ENCODE peak calls at places on chromosomes 2 and 18, in ten cellular contexts. One of them, this sample, is unnamed.
A peak's percentile ranks its signal among the peaks of the same experiment; 100 is the strongest.

GRCh38 chr18:49247786-49248185 is 212.7 kb downstream of the DYM start:
- DNase-seq in psoas muscle: no peak
- DNase-seq in tibial nerve: no peak
- DNase-seq in transverse colon: no peak
- DNase-seq in endothelial cell of umbilical vein: peak; percentile 72
- DNase-seq in cardiac muscle cell: no peak
- DNase-seq in prostate gland: peak; percentile 7
- DNase-seq in tibial artery: no peak
- DNase-seq in astrocyte: no peak
- DNase-seq in thoracic aorta: no peak
- DNase-seq in this sample: no peak

GRCh38 chr18:79872852-79873444 is 75.2 kb downstream of the KCNG2 start:
- DNase-seq in psoas muscle: no peak
- DNase-seq in tibial nerve: no peak
- DNase-seq in transverse colon: no peak
- DNase-seq in endothelial cell of umbilical vein: no peak
- DNase-seq in cardiac muscle cell: no peak
- DNase-seq in prostate gland: no peak
- DNase-seq in tibial artery: no peak
- DNase-seq in astrocyte: no peak
- DNase-seq in thoracic aorta: no peak
- DNase-seq in this sample: no peak

GRCh38 chr2:127052068-127052770 is 54.7 kb downstream of the BIN1 start:
- DNase-seq in psoas muscle: peak; percentile 74
- DNase-seq in tibial nerve: no peak
- DNase-seq in transverse colon: peak; percentile 4
- DNase-seq in endothelial cell of umbilical vein: no peak
- DNase-seq in cardiac muscle cell: no peak
- DNase-seq in prostate gland: no peak
- DNase-seq in tibial artery: peak; percentile 19
- DNase-seq in astrocyte: no peak
- DNase-seq in thoracic aorta: no peak
- DNase-seq in this sample: no peak

GRCh38 chr18:10015941-10016819 is 102.4 kb downstream of the VAPA start:
- DNase-seq in psoas muscle: no peak
- DNase-seq in tibial nerve: peak; percentile 30
- DNase-seq in transverse colon: no peak
- DNase-seq in endothelial cell of umbilical vein: peak; percentile 47
- DNase-seq in cardiac muscle cell: peak; percentile 77
- DNase-seq in prostate gland: no peak
- DNase-seq in tibial artery: no peak
- DNase-seq in astrocyte: peak; percentile 96
- DNase-seq in thoracic aorta: no peak
- DNase-seq in this sample: peak; percentile 91

GRCh38 chr2:58535182-58535581 is 294.1 kb upstream of the FANCL start:
- DNase-seq in psoas muscle: no peak
- DNase-seq in tibial nerve: no peak
- DNase-seq in transverse colon: no peak
- DNase-seq in endothelial cell of umbilical vein: no peak
- DNase-seq in cardiac muscle cell: peak; percentile 49
- DNase-seq in prostate gland: no peak
- DNase-seq in tibial artery: no peak
- DNase-seq in astrocyte: no peak
- DNase-seq in thoracic aorta: no peak
- DNase-seq in this sample: no peak

GRCh38 chr2:160507464-160507863 is 13.9 kb upstream of the RBMS1 start:
- DNase-seq in psoas muscle: no peak
- DNase-seq in tibial nerve: no peak
- DNase-seq in transverse colon: no peak
- DNase-seq in endothelial cell of umbilical vein: no peak
- DNase-seq in cardiac muscle cell: no peak
- DNase-seq in prostate gland: no peak
- DNase-seq in tibial artery: no peak
- DNase-seq in astrocyte: no peak
- DNase-seq in thoracic aorta: no peak
- DNase-seq in this sample: no peak

GRCh38 chr2:150142561-150142960 is 344.9 kb downstream of the RND3 start:
- DNase-seq in psoas muscle: no peak
- DNase-seq in tibial nerve: no peak
- DNase-seq in transverse colon: no peak
- DNase-seq in endothelial cell of umbilical vein: peak; percentile 83
- DNase-seq in cardiac muscle cell: no peak
- DNase-seq in prostate gland: no peak
- DNase-seq in tibial artery: no peak
- DNase-seq in astrocyte: peak; percentile 84
- DNase-seq in thoracic aorta: no peak
- DNase-seq in this sample: peak; percentile 97

GRCh38 chr2:178193496-178193822 is 853 bp upstream of the OSBPL6 start:
- DNase-seq in psoas muscle: no peak
- DNase-seq in tibial nerve: no peak
- DNase-seq in transverse colon: no peak
- DNase-seq in endothelial cell of umbilical vein: no peak
- DNase-seq in cardiac muscle cell: no peak
- DNase-seq in prostate gland: peak; percentile 55
- DNase-seq in tibial artery: no peak
- DNase-seq in astrocyte: no peak
- DNase-seq in thoracic aorta: no peak
- DNase-seq in this sample: no peak

GRCh38 chr18:3593381-3593903 is 143.5 kb downstream of the TGIF1 start:
- DNase-seq in psoas muscle: no peak
- DNase-seq in tibial nerve: peak; percentile 39
- DNase-seq in transverse colon: no peak
- DNase-seq in endothelial cell of umbilical vein: no peak
- DNase-seq in cardiac muscle cell: no peak
- DNase-seq in prostate gland: peak; percentile 75
- DNase-seq in tibial artery: no peak
- DNase-seq in astrocyte: peak; percentile 96
- DNase-seq in thoracic aorta: no peak
- DNase-seq in this sample: peak; percentile 97

GRCh38 chr2:96118698-96119388 is 2.5 kb upstream of the ADRA2B start:
- DNase-seq in psoas muscle: no peak
- DNase-seq in tibial nerve: no peak
- DNase-seq in transverse colon: no peak
- DNase-seq in endothelial cell of umbilical vein: no peak
- DNase-seq in cardiac muscle cell: no peak
- DNase-seq in prostate gland: no peak
- DNase-seq in tibial artery: no peak
- DNase-seq in astrocyte: no peak
- DNase-seq in thoracic aorta: no peak
- DNase-seq in this sample: no peak

GRCh38 chr18:72075040-72075439 is 469.1 kb downstream of the CBLN2 start:
- DNase-seq in psoas muscle: no peak
- DNase-seq in tibial nerve: no peak
- DNase-seq in transverse colon: no peak
- DNase-seq in endothelial cell of umbilical vein: no peak
- DNase-seq in cardiac muscle cell: no peak
- DNase-seq in prostate gland: no peak
- DNase-seq in tibial artery: no peak
- DNase-seq in astrocyte: no peak
- DNase-seq in thoracic aorta: no peak
- DNase-seq in this sample: no peak

GRCh38 chr2:202436631-202437030 is 60.5 kb downstream of the BMPR2 start:
- DNase-seq in psoas muscle: no peak
- DNase-seq in tibial nerve: no peak
- DNase-seq in transverse colon: no peak
- DNase-seq in endothelial cell of umbilical vein: no peak
- DNase-seq in cardiac muscle cell: no peak
- DNase-seq in prostate gland: no peak
- DNase-seq in tibial artery: no peak
- DNase-seq in astrocyte: peak; percentile 17
- DNase-seq in thoracic aorta: no peak
- DNase-seq in this sample: no peak

GRCh38 chr2:5915926-5916325 is 223.7 kb downstream of the SOX11 start:
- DNase-seq in psoas muscle: no peak
- DNase-seq in tibial nerve: no peak
- DNase-seq in transverse colon: no peak
- DNase-seq in endothelial cell of umbilical vein: no peak
- DNase-seq in cardiac muscle cell: peak; percentile 62
- DNase-seq in prostate gland: no peak
- DNase-seq in tibial artery: no peak
- DNase-seq in astrocyte: peak; percentile 15
- DNase-seq in thoracic aorta: no peak
- DNase-seq in this sample: no peak

GRCh38 chr2:69499242-69499641 is 62.0 kb upstream of the NFU1 start:
- DNase-seq in psoas muscle: no peak
- DNase-seq in tibial nerve: no peak
- DNase-seq in transverse colon: no peak
- DNase-seq in endothelial cell of umbilical vein: no peak
- DNase-seq in cardiac muscle cell: no peak
- DNase-seq in prostate gland: no peak
- DNase-seq in tibial artery: no peak
- DNase-seq in astrocyte: no peak
- DNase-seq in thoracic aorta: no peak
- DNase-seq in this sample: no peak

GRCh38 chr2:220227272-220227920 is 600.0 kb downstream of the SLC4A3 start:
- DNase-seq in psoas muscle: no peak
- DNase-seq in tibial nerve: no peak
- DNase-seq in transverse colon: no peak
- DNase-seq in endothelial cell of umbilical vein: no peak
- DNase-seq in cardiac muscle cell: no peak
- DNase-seq in prostate gland: no peak
- DNase-seq in tibial artery: no peak
- DNase-seq in astrocyte: peak; percentile 82
- DNase-seq in thoracic aorta: no peak
- DNase-seq in this sample: no peak
- H3K4me1 ChIP-seq in psoas muscle: no peaks in the 10 kb centered on the region
- H3K4me1 ChIP-seq in tibial nerve: no peaks in the 10 kb centered on the region
- H3K4me1 ChIP-seq in transverse colon: no peaks in the 10 kb centered on the region
- H3K4me1 ChIP-seq in endothelial cell of umbilical vein: no peaks in the 10 kb centered on the region
- H3K4me1 ChIP-seq in cardiac muscle cell: no peaks in the 10 kb centered on the region
- H3K4me1 ChIP-seq in prostate gland: no peaks in the 10 kb centered on the region
- H3K4me1 ChIP-seq in tibial artery: no peaks in the 10 kb centered on the region
- H3K4me1 ChIP-seq in astrocyte: peaks cover 35% of the 10 kb centered on the region
- H3K4me1 ChIP-seq in thoracic aorta: peaks cover 29% of the 10 kb centered on the region
- H3K4me1 ChIP-seq in this sample: peaks cover 20% of the 10 kb centered on the region

GRCh38 chr2:229641676-229642075 is 72.7 kb downstream of the DNER start:
- DNase-seq in psoas muscle: no peak
- DNase-seq in tibial nerve: no peak
- DNase-seq in transverse colon: no peak
- DNase-seq in endothelial cell of umbilical vein: no peak
- DNase-seq in cardiac muscle cell: no peak
- DNase-seq in prostate gland: no peak
- DNase-seq in tibial artery: no peak
- DNase-seq in astrocyte: no peak
- DNase-seq in thoracic aorta: no peak
- DNase-seq in this sample: no peak
- TF ChIP-seq CTCF in psoas muscle: no peak
- TF ChIP-seq CTCF in tibial nerve: no peak
- TF ChIP-seq CTCF in transverse colon: no peak
- TF ChIP-seq CTCF in endothelial cell of umbilical vein: no peak
- TF ChIP-seq CTCF in cardiac muscle cell: peak; percentile 14
- TF ChIP-seq CTCF in prostate gland: no peak
- TF ChIP-seq CTCF in tibial artery: no peak
- TF ChIP-seq CTCF in astrocyte: no peak
- TF ChIP-seq CTCF in thoracic aorta: no peak
- TF ChIP-seq CTCF in this sample: peak; percentile 33

DNA sequence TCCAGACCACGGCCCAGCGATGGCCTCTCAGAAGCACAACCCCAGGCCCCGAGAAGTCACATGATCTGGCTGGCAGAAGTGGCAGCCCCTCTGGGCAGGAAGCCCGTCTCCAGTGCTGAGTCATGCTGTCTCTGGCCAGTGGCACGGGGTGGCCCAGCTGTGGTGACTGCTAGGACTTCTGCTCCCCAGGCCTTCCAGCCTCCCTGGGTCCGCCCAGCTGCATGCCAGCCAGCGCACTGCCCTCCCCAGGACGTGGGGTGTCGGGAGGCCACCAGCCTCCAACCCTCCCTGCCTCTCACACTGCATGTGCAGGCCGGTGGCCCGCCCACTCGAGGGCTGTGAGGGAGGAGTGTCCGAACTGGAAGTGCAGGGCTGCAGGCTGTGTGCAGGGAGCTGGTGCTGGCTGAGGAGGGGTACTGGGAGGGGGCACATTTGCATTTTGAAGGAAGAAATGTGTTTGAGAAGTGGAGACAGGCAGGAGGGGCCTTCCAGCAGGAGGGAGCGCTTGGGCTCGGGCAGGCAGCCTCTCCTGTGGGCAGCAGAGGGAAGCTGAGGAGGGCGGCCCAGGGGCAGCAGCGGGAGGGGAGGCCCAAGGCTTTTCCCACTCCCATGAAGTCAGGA is 17.0 kb upstream of the HPCAL1 start:
- DNase-seq in psoas muscle: peak; percentile 86
- DNase-seq in tibial nerve: peak; percentile 35
- DNase-seq in transverse colon: peak; percentile 58
- DNase-seq in endothelial cell of umbilical vein: peak; percentile 79
- DNase-seq in cardiac muscle cell: no peak
- DNase-seq in prostate gland: peak; percentile 35
- DNase-seq in tibial artery: peak; percentile 80
- DNase-seq in astrocyte: no peak
- DNase-seq in thoracic aorta: peak; percentile 71
- DNase-seq in this sample: no peak
- H3K27ac ChIP-seq in psoas muscle: peak overlapping the region; percentile 27
- H3K27ac ChIP-seq in tibial nerve: peak overlapping the region; percentile 50
- H3K27ac ChIP-seq in transverse colon: peak overlapping the region; percentile 29
- H3K27ac ChIP-seq in endothelial cell of umbilical vein: peak overlapping the region; percentile 22
- H3K27ac ChIP-seq in cardiac muscle cell: no peak overlapping the region
- H3K27ac ChIP-seq in prostate gland: no peak overlapping the region
- H3K27ac ChIP-seq in tibial artery: peak overlapping the region; percentile 73
- H3K27ac ChIP-seq in astrocyte: no peak overlapping the region
- H3K27ac ChIP-seq in thoracic aorta: peak overlapping the region; percentile 80
- H3K27ac ChIP-seq in this sample: no peak overlapping the region

GRCh38 chr2:112032615-112033457 is 22.2 kb upstream of the TMEM87B start:
- DNase-seq in psoas muscle: no peak
- DNase-seq in tibial nerve: peak; percentile 51
- DNase-seq in transverse colon: peak; percentile 35
- DNase-seq in endothelial cell of umbilical vein: peak; percentile 58
- DNase-seq in cardiac muscle cell: no peak
- DNase-seq in prostate gland: peak; percentile 75
- DNase-seq in tibial artery: peak; percentile 78
- DNase-seq in astrocyte: peak; percentile 83
- DNase-seq in thoracic aorta: no peak
- DNase-seq in this sample: no peak

GRCh38 chr2:112031473-112031872 is 23.6 kb upstream of the TMEM87B start:
- DNase-seq in psoas muscle: no peak
- DNase-seq in tibial nerve: peak; percentile 21
- DNase-seq in transverse colon: no peak
- DNase-seq in endothelial cell of umbilical vein: no peak
- DNase-seq in cardiac muscle cell: no peak
- DNase-seq in prostate gland: no peak
- DNase-seq in tibial artery: peak; percentile 41
- DNase-seq in astrocyte: no peak
- DNase-seq in thoracic aorta: no peak
- DNase-seq in this sample: no peak

GRCh38 chr2:112031916-112032582 is 23.0 kb upstream of the TMEM87B start:
- DNase-seq in psoas muscle: no peak
- DNase-seq in tibial nerve: peak; percentile 41
- DNase-seq in transverse colon: no peak
- DNase-seq in endothelial cell of umbilical vein: peak; percentile 88
- DNase-seq in cardiac muscle cell: peak; percentile 6
- DNase-seq in prostate gland: peak; percentile 61
- DNase-seq in tibial artery: peak; percentile 49
- DNase-seq in astrocyte: no peak
- DNase-seq in thoracic aorta: no peak
- DNase-seq in this sample: no peak

GRCh38 chr2:112034924-112035323 is 20.1 kb upstream of the TMEM87B start:
- DNase-seq in psoas muscle: no peak
- DNase-seq in tibial nerve: no peak
- DNase-seq in transverse colon: no peak
- DNase-seq in endothelial cell of umbilical vein: no peak
- DNase-seq in cardiac muscle cell: no peak
- DNase-seq in prostate gland: no peak
- DNase-seq in tibial artery: no peak
- DNase-seq in astrocyte: no peak
- DNase-seq in thoracic aorta: no peak
- DNase-seq in this sample: no peak

GRCh38 chr2:112033600-112033999 is 21.5 kb upstream of the TMEM87B start:
- DNase-seq in psoas muscle: no peak
- DNase-seq in tibial nerve: no peak
- DNase-seq in transverse colon: no peak
- DNase-seq in endothelial cell of umbilical vein: no peak
- DNase-seq in cardiac muscle cell: no peak
- DNase-seq in prostate gland: no peak
- DNase-seq in tibial artery: peak; percentile 52
- DNase-seq in astrocyte: peak; percentile 61
- DNase-seq in thoracic aorta: no peak
- DNase-seq in this sample: no peak
- H3K4me1 ChIP-seq in psoas muscle: peaks cover 9% of the 10 kb centered on the region
- H3K4me1 ChIP-seq in tibial nerve: peaks cover 10% of the 10 kb centered on the region
- H3K4me1 ChIP-seq in transverse colon: peaks cover 7% of the 10 kb centered on the region
- H3K4me1 ChIP-seq in endothelial cell of umbilical vein: peaks cover 39% of the 10 kb centered on the region
- H3K4me1 ChIP-seq in cardiac muscle cell: peaks cover 11% of the 10 kb centered on the region
- H3K4me1 ChIP-seq in prostate gland: peaks cover 5% of the 10 kb centered on the region
- H3K4me1 ChIP-seq in tibial artery: peaks cover 14% of the 10 kb centered on the region
- H3K4me1 ChIP-seq in astrocyte: no peaks in the 10 kb centered on the region
- H3K4me1 ChIP-seq in thoracic aorta: peaks cover 43% of the 10 kb centered on the region
- H3K4me1 ChIP-seq in this sample: peaks cover 9% of the 10 kb centered on the region